ENCODE peak calls at places on chromosomes 1 and 21, in five cellular contexts. One of them, this sample, is unnamed.

GRCh38 chr1:198156745-198157240 is at the start of gene NEK7:
- DNase-seq in H1: peak
- DNase-seq in GM12878: no peak
- DNase-seq in GM12891: peak
- DNase-seq in K562: peak
- DNase-seq in this sample: peak

GRCh38 chr1:18724001-18724411 is 93.4 kb downstream of the PAX7 start:
- DNase-seq in H1: peak
- DNase-seq in GM12878: no peak
- DNase-seq in GM12891: no peak
- DNase-seq in K562: no peak
- DNase-seq in this sample: no peak

GRCh38 chr1:216250861-216251260 is 172.4 kb downstream of the USH2A start:
- DNase-seq in H1: no peak
- DNase-seq in GM12878: no peak
- DNase-seq in GM12891: no peak
- DNase-seq in K562: no peak
- DNase-seq in this sample: no peak

GRCh38 chr21:27631471-27631870 is 664.6 kb upstream of the ADAMTS5 start:
- DNase-seq in H1: no peak
- DNase-seq in GM12878: no peak
- DNase-seq in GM12891: no peak
- DNase-seq in K562: no peak
- DNase-seq in this sample: no peak

GRCh38 chr1:18635833-18636671 is 5.4 kb downstream of the PAX7 start:
- DNase-seq in H1: peak
- DNase-seq in GM12878: no peak
- DNase-seq in GM12891: no peak
- DNase-seq in K562: no peak
- DNase-seq in this sample: no peak

GRCh38 chr1:90761781-90762589 is 44.9 kb upstream of the BARHL2 start:
- DNase-seq in H1: peak
- DNase-seq in GM12878: no peak
- DNase-seq in GM12891: no peak
- DNase-seq in K562: no peak
- DNase-seq in this sample: no peak

GRCh38 chr1:115980998-115981993 is 5.0 kb downstream of the SLC22A15 start:
- DNase-seq in H1: no peak
- DNase-seq in GM12878: no peak
- DNase-seq in GM12891: no peak
- DNase-seq in K562: peak
- DNase-seq in this sample: no peak

GRCh38 chr1:25867210-25867991 is 8.1 kb downstream of the PAQR7 start:
- DNase-seq in H1: no peak
- DNase-seq in GM12878: no peak
- DNase-seq in GM12891: no peak
- DNase-seq in K562: no peak
- DNase-seq in this sample: no peak

GRCh38 chr1:8018492-8019228 is 7.4 kb downstream of the ERRFI1 start:
- DNase-seq in H1: no peak
- DNase-seq in GM12878: no peak
- DNase-seq in GM12891: no peak
- DNase-seq in K562: no peak
- DNase-seq in this sample: no peak

GRCh38 chr1:220787069-220787614 is 429 bp downstream of the MTARC1 start:
- DNase-seq in H1: peak
- DNase-seq in GM12878: no peak
- DNase-seq in GM12891: no peak
- DNase-seq in K562: no peak
- DNase-seq in this sample: peak

GRCh38 chr1:22910986-22911651 is 61.5 kb downstream of the LACTBL1 start:
- DNase-seq in H1: no peak
- DNase-seq in GM12878: no peak
- DNase-seq in GM12891: no peak
- DNase-seq in K562: no peak
- DNase-seq in this sample: no peak

GRCh38 chr1:170027760-170028159 is 46.7 kb downstream of the KIFAP3 start:
- DNase-seq in H1: no peak
- DNase-seq in GM12878: no peak
- DNase-seq in GM12891: no peak
- DNase-seq in K562: no peak
- DNase-seq in this sample: no peak

GRCh38 chr1:207835958-207836357 is 75.0 kb downstream of the CD34 start:
- DNase-seq in H1: no peak
- DNase-seq in GM12878: no peak
- DNase-seq in GM12891: no peak
- DNase-seq in K562: no peak
- DNase-seq in this sample: no peak

GRCh38 chr1:15919316-15919715 is 56.6 kb downstream of the ZBTB17 start:
- DNase-seq in H1: no peak
- DNase-seq in GM12878: peak
- DNase-seq in GM12891: no peak
- DNase-seq in K562: no peak
- DNase-seq in this sample: peak

GRCh38 chr1:168092566-168093355 is 44.0 kb downstream of the GPR161 start:
- DNase-seq in H1: no peak
- DNase-seq in GM12878: no peak
- DNase-seq in GM12891: no peak
- DNase-seq in K562: peak
- DNase-seq in this sample: no peak

GRCh38 chr1:6246497-6247295 is 2.7 kb downstream of the HES3 start:
- DNase-seq in H1: peak
- DNase-seq in GM12878: no peak
- DNase-seq in GM12891: peak
- DNase-seq in K562: peak
- DNase-seq in this sample: peak

GRCh38 chr1:16905112-16905855 is 9.5 kb downstream of the RNU1-2 start:
- DNase-seq in H1: peak
- DNase-seq in GM12878: peak
- DNase-seq in GM12891: no peak
- DNase-seq in K562: peak
- DNase-seq in this sample: peak

GRCh38 chr21:25862596-25862995 is 127.8 kb downstream of the GABPA start:
- DNase-seq in H1: no peak
- DNase-seq in GM12878: no peak
- DNase-seq in GM12891: no peak
- DNase-seq in K562: peak
- DNase-seq in this sample: no peak

GRCh38 chr1:162145966-162146696 is 76.6 kb downstream of the NOS1AP start:
- DNase-seq in H1: no peak
- DNase-seq in GM12878: no peak
- DNase-seq in GM12891: no peak
- DNase-seq in K562: no peak
- DNase-seq in this sample: no peak

GRCh38 chr1:106366627-106367319 is 689.7 kb upstream of the PRMT6 start:
- DNase-seq in H1: no peak
- DNase-seq in GM12878: no peak
- DNase-seq in GM12891: no peak
- DNase-seq in K562: no peak
- DNase-seq in this sample: no peak

GRCh38 chr1:29800522-29800956 is 564.2 kb downstream of the PTPRU start:
- DNase-seq in H1: no peak
- DNase-seq in GM12878: no peak
- DNase-seq in GM12891: no peak
- DNase-seq in K562: no peak
- DNase-seq in this sample: no peak
- TF ChIP-seq TAF1 in H1: no peak
- TF ChIP-seq TAF1 in GM12878: no peak
- TF ChIP-seq TAF1 in GM12891: no peak
- TF ChIP-seq TAF1 in K562: no peak
- TF ChIP-seq TAF1 in this sample: no peak

DNA sequence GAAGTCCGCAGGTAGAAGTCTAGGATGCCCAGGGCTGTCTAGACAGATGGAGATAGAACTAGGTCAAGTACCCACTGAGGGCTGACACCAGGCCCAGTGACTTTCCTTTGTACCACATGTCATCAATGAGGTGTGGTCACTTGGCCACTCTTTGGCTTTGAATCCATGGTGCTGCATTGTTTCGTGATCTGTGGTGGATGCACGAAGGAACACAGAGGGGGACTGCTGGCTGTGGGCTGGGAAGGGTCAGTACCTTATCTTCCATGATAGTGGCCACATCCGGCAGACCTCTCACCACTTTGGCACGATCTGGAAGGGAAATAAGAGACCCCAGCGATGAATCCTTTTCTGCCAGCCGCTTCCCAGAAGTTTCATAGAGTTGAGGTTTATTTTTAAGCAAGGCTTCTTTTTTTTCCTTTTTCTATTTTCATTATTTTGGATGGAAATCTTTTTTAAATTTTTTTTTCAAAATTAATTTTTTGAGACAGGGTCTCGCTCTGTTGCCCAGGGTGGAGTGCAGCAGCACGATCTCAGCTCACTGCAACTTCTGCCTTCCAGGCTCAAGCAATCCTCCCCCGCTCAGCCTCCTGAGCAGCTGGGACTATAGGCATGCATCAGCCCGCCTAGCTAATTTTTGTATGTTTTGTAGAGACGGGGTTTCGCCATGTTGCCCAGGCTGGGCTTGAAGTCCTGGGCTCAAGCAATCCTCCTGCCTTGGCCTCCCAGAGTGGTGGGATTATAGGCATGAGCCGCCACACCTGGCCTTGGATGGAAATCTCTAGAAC is 53.1 kb downstream of the MYOM3 start:
- DNase-seq in H1: no peak
- DNase-seq in GM12878: no peak
- DNase-seq in GM12891: no peak
- DNase-seq in K562: no peak
- DNase-seq in this sample: no peak
- TF ChIP-seq POLR2A in H1: no peak
- TF ChIP-seq POLR2A in GM12878: no peak
- TF ChIP-seq POLR2A in GM12891: no peak
- TF ChIP-seq POLR2A in K562: no peak
- TF ChIP-seq POLR2A in this sample: no peak

GRCh38 chr1:93581917-93582850 is 99.5 kb downstream of the BCAR3 start:
- DNase-seq in H1: no peak
- DNase-seq in GM12878: no peak
- DNase-seq in GM12891: no peak
- DNase-seq in K562: no peak
- DNase-seq in this sample: no peak
- TF ChIP-seq TAF1 in H1: no peak
- TF ChIP-seq TAF1 in GM12878: no peak
- TF ChIP-seq TAF1 in GM12891: no peak
- TF ChIP-seq TAF1 in K562: no peak
- TF ChIP-seq TAF1 in this sample: no peak

GRCh38 chr1:28070725-28071593 is 17.5 kb downstream of the EYA3 start:
- DNase-seq in H1: no peak
- DNase-seq in GM12878: no peak
- DNase-seq in GM12891: no peak
- DNase-seq in K562: no peak
- DNase-seq in this sample: no peak
- TF ChIP-seq POLR2A in H1: no peak
- TF ChIP-seq POLR2A in GM12878: no peak
- TF ChIP-seq POLR2A in GM12891: no peak
- TF ChIP-seq POLR2A in K562: no peak
- TF ChIP-seq POLR2A in this sample: no peak

GRCh38 chr1:94416901-94417701 is 1.1 kb upstream of the ABCD3 start:
- DNase-seq in H1: no peak
- DNase-seq in GM12878: no peak
- DNase-seq in GM12891: no peak
- DNase-seq in K562: peak
- DNase-seq in this sample: no peak

GRCh38 chr1:94417702-94417961 is 557 bp upstream of the ABCD3 start:
- DNase-seq in H1: no peak
- DNase-seq in GM12878: no peak
- DNase-seq in GM12891: no peak
- DNase-seq in K562: no peak
- DNase-seq in this sample: no peak

GRCh38 chr1:94417962-94418663 is at the start of gene ABCD3:
- DNase-seq in H1: peak
- DNase-seq in GM12878: peak
- DNase-seq in GM12891: peak
- DNase-seq in K562: peak
- DNase-seq in this sample: peak

GRCh38 chr1:94422115-94422820 is 4.1 kb downstream of the ABCD3 start:
- DNase-seq in H1: no peak
- DNase-seq in GM12878: no peak
- DNase-seq in GM12891: no peak
- DNase-seq in K562: no peak
- DNase-seq in this sample: no peak

DNA sequence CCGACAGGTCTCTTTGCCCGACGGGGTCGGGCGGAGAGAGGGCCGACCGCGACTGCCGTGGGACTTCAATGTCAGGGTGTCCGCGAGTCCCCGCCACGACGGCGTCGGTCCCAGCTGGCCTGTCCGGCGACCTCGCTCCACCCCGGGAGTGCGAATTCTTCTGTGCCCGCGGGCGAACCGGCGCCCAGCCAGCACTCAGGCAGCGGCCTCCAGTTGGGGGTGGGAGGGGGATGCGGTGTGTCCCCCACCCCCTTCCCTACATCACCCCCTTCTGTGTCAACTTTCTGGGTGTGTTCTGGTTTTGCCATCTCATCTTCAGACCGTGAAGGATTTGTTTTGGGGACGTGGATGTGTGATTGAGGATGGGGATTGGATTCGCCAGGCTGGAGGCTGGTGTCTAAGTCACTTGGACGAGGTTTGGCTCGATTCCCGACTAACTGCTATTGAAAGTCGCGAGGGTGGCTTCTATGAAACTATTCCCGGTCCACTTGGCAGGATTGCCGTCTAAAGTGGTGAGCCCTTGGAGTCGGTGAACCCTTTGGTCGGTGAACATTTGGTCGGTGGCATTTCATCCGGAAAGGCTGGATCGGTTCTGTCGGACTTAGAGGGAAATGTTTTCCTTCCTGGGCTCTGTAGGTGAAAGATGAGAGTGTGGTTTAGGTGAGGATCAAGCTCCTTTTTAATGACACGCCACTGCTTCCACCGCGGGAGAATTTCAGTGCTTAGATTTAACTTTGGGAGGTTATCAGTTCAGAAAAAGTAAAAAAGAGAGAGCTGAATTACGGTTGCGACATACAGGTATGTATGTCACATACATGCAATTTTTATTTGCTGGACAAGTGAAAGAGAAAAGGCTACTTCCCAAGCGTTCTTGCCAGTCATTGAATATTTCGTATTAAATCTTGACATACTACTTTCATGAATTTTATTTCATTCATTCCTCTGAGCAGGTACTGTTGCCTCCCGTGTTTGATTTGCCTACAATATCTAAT is 771 bp downstream of the ABCD3 start:
- DNase-seq in H1: no peak
- DNase-seq in GM12878: no peak
- DNase-seq in GM12891: peak
- DNase-seq in K562: peak
- DNase-seq in this sample: peak
- TF ChIP-seq TAF1 in H1: no peak
- TF ChIP-seq TAF1 in GM12878: no peak
- TF ChIP-seq TAF1 in GM12891: no peak
- TF ChIP-seq TAF1 in K562: no peak
- TF ChIP-seq TAF1 in this sample: no peak